ENCODE peak calls at places on chromosomes 4 and X, in five cellular contexts. One of them, this sample, is unnamed.

GRCh38 chrX:65581661-65582339 is 47.2 kb upstream of the LAS1L start:
- DNase-seq in GM12891: no peak
- DNase-seq in choroid plexus epithelial cell: peak
- DNase-seq in stimulated activated CD8-positive, alpha-beta memory T cell treated with anti-CD3 and anti-CD28 coated beads, Interleukin-15, amount 100 ng/mL, for 24 hours: no peak
- DNase-seq in mucosa of descending colon: no peak
- DNase-seq in this sample: no peak

GRCh38 chr4:1765409-1766335 is 27.4 kb upstream of the FGFR3 start:
- DNase-seq in choroid plexus epithelial cell: no peak
- DNase-seq in stimulated activated CD8-positive, alpha-beta memory T cell treated with anti-CD3 and anti-CD28 coated beads, Interleukin-15, amount 100 ng/mL, for 24 hours: no peak
- DNase-seq in mucosa of descending colon: no peak
- DNase-seq in GM12891: no peak
- DNase-seq in this sample: no peak

GRCh38 chr4:87058272-87059073 is 123.7 kb downstream of the AFF1 start:
- DNase-seq in choroid plexus epithelial cell: peak
- DNase-seq in mucosa of descending colon: no peak
- DNase-seq in stimulated activated CD8-positive, alpha-beta memory T cell treated with anti-CD3 and anti-CD28 coated beads, Interleukin-15, amount 100 ng/mL, for 24 hours: no peak
- DNase-seq in GM12891: no peak
- DNase-seq in this sample: no peak

GRCh38 chr4:11421116-11421515 is 7.6 kb downstream of the HS3ST1 start:
- DNase-seq in GM12891: no peak
- DNase-seq in choroid plexus epithelial cell: no peak
- DNase-seq in mucosa of descending colon: no peak
- DNase-seq in stimulated activated CD8-positive, alpha-beta memory T cell treated with anti-CD3 and anti-CD28 coated beads, Interleukin-15, amount 100 ng/mL, for 24 hours: no peak
- DNase-seq in this sample: no peak

GRCh38 chr4:71639380-71639779 is 144.5 kb downstream of the GC start:
- DNase-seq in mucosa of descending colon: no peak
- DNase-seq in GM12891: no peak
- DNase-seq in choroid plexus epithelial cell: no peak
- DNase-seq in stimulated activated CD8-positive, alpha-beta memory T cell treated with anti-CD3 and anti-CD28 coated beads, Interleukin-15, amount 100 ng/mL, for 24 hours: no peak
- DNase-seq in this sample: no peak

GRCh38 chrX:108439961-108440696 is 491 bp downstream of the COL4A5 start:
- DNase-seq in stimulated activated CD8-positive, alpha-beta memory T cell treated with anti-CD3 and anti-CD28 coated beads, Interleukin-15, amount 100 ng/mL, for 24 hours: no peak
- DNase-seq in mucosa of descending colon: no peak
- DNase-seq in GM12891: no peak
- DNase-seq in choroid plexus epithelial cell: peak
- DNase-seq in this sample: no peak

GRCh38 chr4:182207806-182208483 is 35.3 kb upstream of the TENM3 start:
- DNase-seq in stimulated activated CD8-positive, alpha-beta memory T cell treated with anti-CD3 and anti-CD28 coated beads, Interleukin-15, amount 100 ng/mL, for 24 hours: no peak
- DNase-seq in choroid plexus epithelial cell: peak
- DNase-seq in GM12891: no peak
- DNase-seq in mucosa of descending colon: no peak
- DNase-seq in this sample: no peak

GRCh38 chrX:129108936-129109335 is 414.4 kb downstream of the SMARCA1 start:
- DNase-seq in GM12891: no peak
- DNase-seq in choroid plexus epithelial cell: no peak
- DNase-seq in stimulated activated CD8-positive, alpha-beta memory T cell treated with anti-CD3 and anti-CD28 coated beads, Interleukin-15, amount 100 ng/mL, for 24 hours: no peak
- DNase-seq in mucosa of descending colon: no peak
- DNase-seq in this sample: no peak

GRCh38 chrX:9816094-9816700 is 30.0 kb downstream of the SHROOM2 start:
- DNase-seq in mucosa of descending colon: no peak
- DNase-seq in choroid plexus epithelial cell: peak
- DNase-seq in GM12891: no peak
- DNase-seq in stimulated activated CD8-positive, alpha-beta memory T cell treated with anti-CD3 and anti-CD28 coated beads, Interleukin-15, amount 100 ng/mL, for 24 hours: no peak
- DNase-seq in this sample: no peak

GRCh38 chr4:78493731-78494130 is 57.8 kb upstream of the ANXA3 start:
- DNase-seq in stimulated activated CD8-positive, alpha-beta memory T cell treated with anti-CD3 and anti-CD28 coated beads, Interleukin-15, amount 100 ng/mL, for 24 hours: no peak
- DNase-seq in GM12891: no peak
- DNase-seq in mucosa of descending colon: no peak
- DNase-seq in choroid plexus epithelial cell: no peak
- DNase-seq in this sample: no peak

GRCh38 chr4:6767725-6768538 is 14.6 kb upstream of the KIAA0232 start:
- DNase-seq in stimulated activated CD8-positive, alpha-beta memory T cell treated with anti-CD3 and anti-CD28 coated beads, Interleukin-15, amount 100 ng/mL, for 24 hours: no peak
- DNase-seq in choroid plexus epithelial cell: no peak
- DNase-seq in GM12891: no peak
- DNase-seq in mucosa of descending colon: peak
- DNase-seq in this sample: no peak

GRCh38 chr4:14345356-14345775 is 656.9 kb upstream of the CPEB2 start:
- DNase-seq in mucosa of descending colon: no peak
- DNase-seq in choroid plexus epithelial cell: peak
- DNase-seq in GM12891: no peak
- DNase-seq in stimulated activated CD8-positive, alpha-beta memory T cell treated with anti-CD3 and anti-CD28 coated beads, Interleukin-15, amount 100 ng/mL, for 24 hours: no peak
- DNase-seq in this sample: no peak

GRCh38 chrX:134000260-134001245 is 15.2 kb upstream of the GPC3 start:
- DNase-seq in stimulated activated CD8-positive, alpha-beta memory T cell treated with anti-CD3 and anti-CD28 coated beads, Interleukin-15, amount 100 ng/mL, for 24 hours: no peak
- DNase-seq in choroid plexus epithelial cell: no peak
- DNase-seq in mucosa of descending colon: no peak
- DNase-seq in GM12891: no peak
- DNase-seq in this sample: no peak

GRCh38 chr4:186347743-186348142 is 81.8 kb downstream of the F11 start:
- DNase-seq in stimulated activated CD8-positive, alpha-beta memory T cell treated with anti-CD3 and anti-CD28 coated beads, Interleukin-15, amount 100 ng/mL, for 24 hours: no peak
- DNase-seq in choroid plexus epithelial cell: no peak
- DNase-seq in mucosa of descending colon: no peak
- DNase-seq in GM12891: no peak
- DNase-seq in this sample: no peak

GRCh38 chr4:127549521-127549920 is 83.2 kb upstream of the INTU start:
- DNase-seq in stimulated activated CD8-positive, alpha-beta memory T cell treated with anti-CD3 and anti-CD28 coated beads, Interleukin-15, amount 100 ng/mL, for 24 hours: no peak
- DNase-seq in GM12891: no peak
- DNase-seq in mucosa of descending colon: no peak
- DNase-seq in choroid plexus epithelial cell: peak
- DNase-seq in this sample: no peak

GRCh38 chrX:65681810-65682209 is 14.4 kb downstream of the MSN start:
- DNase-seq in choroid plexus epithelial cell: no peak
- DNase-seq in stimulated activated CD8-positive, alpha-beta memory T cell treated with anti-CD3 and anti-CD28 coated beads, Interleukin-15, amount 100 ng/mL, for 24 hours: no peak
- DNase-seq in GM12891: no peak
- DNase-seq in mucosa of descending colon: no peak
- DNase-seq in this sample: no peak

GRCh38 chr4:77052352-77052751 is 23.4 kb downstream of the CCNI start:
- DNase-seq in mucosa of descending colon: no peak
- DNase-seq in stimulated activated CD8-positive, alpha-beta memory T cell treated with anti-CD3 and anti-CD28 coated beads, Interleukin-15, amount 100 ng/mL, for 24 hours: peak
- DNase-seq in GM12891: no peak
- DNase-seq in choroid plexus epithelial cell: peak
- DNase-seq in this sample: no peak

GRCh38 chrX:109952050-109952449 is 50.9 kb upstream of the TMEM164 start:
- DNase-seq in mucosa of descending colon: no peak
- DNase-seq in GM12891: no peak
- DNase-seq in choroid plexus epithelial cell: no peak
- DNase-seq in stimulated activated CD8-positive, alpha-beta memory T cell treated with anti-CD3 and anti-CD28 coated beads, Interleukin-15, amount 100 ng/mL, for 24 hours: no peak
- DNase-seq in this sample: no peak

GRCh38 chr4:41432889-41433288 is 105.1 kb upstream of the LIMCH1 start:
- DNase-seq in GM12891: no peak
- DNase-seq in mucosa of descending colon: no peak
- DNase-seq in choroid plexus epithelial cell: peak
- DNase-seq in stimulated activated CD8-positive, alpha-beta memory T cell treated with anti-CD3 and anti-CD28 coated beads, Interleukin-15, amount 100 ng/mL, for 24 hours: no peak
- DNase-seq in this sample: no peak

GRCh38 chrX:18973527-18974192 is 10.3 kb downstream of the PHKA2 start:
- DNase-seq in mucosa of descending colon: no peak
- DNase-seq in stimulated activated CD8-positive, alpha-beta memory T cell treated with anti-CD3 and anti-CD28 coated beads, Interleukin-15, amount 100 ng/mL, for 24 hours: no peak
- DNase-seq in GM12891: no peak
- DNase-seq in choroid plexus epithelial cell: no peak
- DNase-seq in this sample: no peak

GRCh38 chrX:120269379-120270035 is 18.9 kb downstream of the ZBTB33 start:
- DNase-seq in mucosa of descending colon: no peak
- DNase-seq in choroid plexus epithelial cell: peak
- DNase-seq in stimulated activated CD8-positive, alpha-beta memory T cell treated with anti-CD3 and anti-CD28 coated beads, Interleukin-15, amount 100 ng/mL, for 24 hours: no peak
- DNase-seq in GM12891: no peak
- DNase-seq in this sample: no peak

GRCh38 chr4:38449506-38450174 is 214.4 kb upstream of the KLF3 start:
- DNase-seq in choroid plexus epithelial cell: peak
- DNase-seq in GM12891: no peak
- DNase-seq in mucosa of descending colon: no peak
- DNase-seq in stimulated activated CD8-positive, alpha-beta memory T cell treated with anti-CD3 and anti-CD28 coated beads, Interleukin-15, amount 100 ng/mL, for 24 hours: no peak
- DNase-seq in this sample: no peak

GRCh38 chr4:6658635-6659075 is 18.2 kb downstream of the MRFAP1 start:
- DNase-seq in stimulated activated CD8-positive, alpha-beta memory T cell treated with anti-CD3 and anti-CD28 coated beads, Interleukin-15, amount 100 ng/mL, for 24 hours: no peak
- DNase-seq in GM12891: no peak
- DNase-seq in mucosa of descending colon: no peak
- DNase-seq in choroid plexus epithelial cell: peak
- DNase-seq in this sample: no peak

GRCh38 chr4:141041021-141041476 is 92.2 kb downstream of the RNF150 start:
- DNase-seq in GM12891: no peak
- DNase-seq in stimulated activated CD8-positive, alpha-beta memory T cell treated with anti-CD3 and anti-CD28 coated beads, Interleukin-15, amount 100 ng/mL, for 24 hours: no peak
- DNase-seq in choroid plexus epithelial cell: no peak
- DNase-seq in mucosa of descending colon: no peak
- DNase-seq in this sample: no peak

GRCh38 chr4:81404294-81404693 is 67.4 kb downstream of the RASGEF1B start:
- DNase-seq in choroid plexus epithelial cell: peak
- DNase-seq in mucosa of descending colon: no peak
- DNase-seq in GM12891: no peak
- DNase-seq in stimulated activated CD8-positive, alpha-beta memory T cell treated with anti-CD3 and anti-CD28 coated beads, Interleukin-15, amount 100 ng/mL, for 24 hours: no peak
- DNase-seq in this sample: no peak

GRCh38 chr4:55609393-55609821 is 17.4 kb upstream of the PDCL2 start:
- DNase-seq in choroid plexus epithelial cell: peak
- DNase-seq in GM12891: no peak
- DNase-seq in mucosa of descending colon: no peak
- DNase-seq in stimulated activated CD8-positive, alpha-beta memory T cell treated with anti-CD3 and anti-CD28 coated beads, Interleukin-15, amount 100 ng/mL, for 24 hours: no peak
- DNase-seq in this sample: no peak

GRCh38 chrX:22081475-22082092 is 49.5 kb downstream of the PHEX start:
- DNase-seq in choroid plexus epithelial cell: peak
- DNase-seq in stimulated activated CD8-positive, alpha-beta memory T cell treated with anti-CD3 and anti-CD28 coated beads, Interleukin-15, amount 100 ng/mL, for 24 hours: peak
- DNase-seq in GM12891: no peak
- DNase-seq in mucosa of descending colon: no peak
- DNase-seq in this sample: no peak

GRCh38 chr4:14906805-14907204 is 95.5 kb upstream of the CPEB2 start:
- DNase-seq in stimulated activated CD8-positive, alpha-beta memory T cell treated with anti-CD3 and anti-CD28 coated beads, Interleukin-15, amount 100 ng/mL, for 24 hours: no peak
- DNase-seq in mucosa of descending colon: no peak
- DNase-seq in choroid plexus epithelial cell: no peak
- DNase-seq in GM12891: no peak
- DNase-seq in this sample: no peak

GRCh38 chrX:154373340-154374306 is 811 bp downstream of the FLNA start:
- DNase-seq in stimulated activated CD8-positive, alpha-beta memory T cell treated with anti-CD3 and anti-CD28 coated beads, Interleukin-15, amount 100 ng/mL, for 24 hours: no peak
- DNase-seq in mucosa of descending colon: peak
- DNase-seq in choroid plexus epithelial cell: peak
- DNase-seq in GM12891: no peak
- DNase-seq in this sample: no peak

GRCh38 chr4:138609943-138610350 is 367.8 kb upstream of the SLC7A11 start:
- DNase-seq in mucosa of descending colon: no peak
- DNase-seq in choroid plexus epithelial cell: peak
- DNase-seq in GM12891: no peak
- DNase-seq in stimulated activated CD8-positive, alpha-beta memory T cell treated with anti-CD3 and anti-CD28 coated beads, Interleukin-15, amount 100 ng/mL, for 24 hours: no peak
- DNase-seq in this sample: no peak

GRCh38 chr4:76504613-76505465 is 69.8 kb downstream of the SHROOM3 start:
- DNase-seq in GM12891: peak
- DNase-seq in stimulated activated CD8-positive, alpha-beta memory T cell treated with anti-CD3 and anti-CD28 coated beads, Interleukin-15, amount 100 ng/mL, for 24 hours: no peak
- DNase-seq in choroid plexus epithelial cell: peak
- DNase-seq in mucosa of descending colon: no peak
- DNase-seq in this sample: peak